ENCODE peak calls at places on chromosome 2, in four cellular contexts. Y is IMR-90, G is HCT116, J is SK-N-SH. D is an unnamed sample. For H3K27me3, the result is how much of the 10 kb centered on the place peaks cover.

GRCh38 chr2:117917223-117917917 is 96.5 kb downstream of the CCDC93 start:
- DNase-seq in Y (peak), J (no peak), G (no peak), D (peak)

GRCh38 chr2:13758412-13758811 is 874.1 kb upstream of the LRATD1 start:
- DNase-seq in Y (no peak), G (no peak), J (no peak), D (no peak)

GRCh38 chr2:147045113-147045512 is 799.7 kb upstream of the ACVR2A start:
- DNase-seq in J (peak), G (peak), Y (peak), D (peak)

GRCh38 chr2:24873619-24874018 is 46.4 kb downstream of the ADCY3 start:
- DNase-seq in Y (no peak), J (no peak), G (no peak), D (no peak)

GRCh38 chr2:143058795-143059194 is 70.4 kb upstream of the ARHGAP15 start:
- DNase-seq in Y (no peak), J (no peak), G (no peak), D (no peak)

GRCh38 chr2:26422947-26423629 is 21.4 kb downstream of the DRC1 start:
- DNase-seq in Y (no peak), G (no peak), J (no peak), D (no peak)

GRCh38 chr2:25362564-25363145 is 20.9 kb upstream of the DNMT3A start:
- DNase-seq in G (no peak), Y (no peak), J (peak), D (peak)

GRCh38 chr2:196431076-196431475 is 208.4 kb upstream of the CCDC150 start:
- DNase-seq in Y (no peak), J (no peak), G (no peak), D (no peak)

GRCh38 chr2:28263690-28264089 is 129.0 kb upstream of the FOSL2 start:
- DNase-seq in J (no peak), G (no peak), Y (no peak), D (no peak)

GRCh38 chr2:12169721-12170120 is 423.3 kb downstream of the LPIN1 start:
- DNase-seq in J (no peak), G (no peak), Y (peak), D (peak)

GRCh38 chr2:6780765-6781274 is 84.9 kb downstream of the CMPK2 start:
- DNase-seq in G (no peak), J (peak), Y (peak), D (peak)

GRCh38 chr2:9548506-9548905 is 7.1 kb downstream of the ADAM17 start:
- DNase-seq in Y (peak), J (no peak), G (no peak), D (peak)

GRCh38 chr2:100104718-100105677 is 37.4 kb downstream of the AFF3 start:
- DNase-seq in G (no peak), Y (peak), J (peak), D (peak)

GRCh38 chr2:235842941-235843340 is 325.2 kb downstream of the GBX2 start:
- DNase-seq in Y (no peak), G (no peak), J (no peak), D (no peak)

GRCh38 chr2:8684885-8685696 is 3.2 kb downstream of the ID2 start:
- DNase-seq in Y (peak), J (no peak), G (peak), D (peak)

GRCh38 chr2:224404766-224405165 is 2.9 kb upstream of the FAM124B start:
- DNase-seq in G (no peak), Y (no peak), J (no peak), D (no peak)

GRCh38 chr2:135694711-135695110 is 46.9 kb upstream of the UBXN4 start:
- DNase-seq in Y (peak), G (no peak), J (no peak), D (peak)

GRCh38 chr2:111702119-111702808 is 181.7 kb downstream of the ANAPC1 start:
- DNase-seq in Y (peak), J (peak), G (peak), D (peak)

GRCh38 chr2:38244306-38244705 is 132.8 kb downstream of the ATL2 start:
- DNase-seq in G (no peak), J (no peak), Y (no peak), D (no peak)

GRCh38 chr2:227796044-227796780 is 17.4 kb upstream of the CCL20 start:
- DNase-seq in J (no peak), Y (no peak), G (no peak), D (no peak)

GRCh38 chr2:238295144-238296112 is 7.0 kb upstream of the PER2 start:
- DNase-seq in G (no peak), J (no peak), Y (no peak), D (no peak)
- H3K9ac ChIP-seq in G (no peak), J (no peak), Y (no peak), D (no peak)

GRCh38 chr2:1658394-1659151 is 85.7 kb downstream of the PXDN start:
- DNase-seq in G (no peak), Y (no peak), J (no peak), D (no peak)
- H3K27ac ChIP-seq in G (no peak), Y (no peak), J (no peak), D (no peak)

GRCh38 chr2:230998882-230999281 is 3.0 kb downstream of the SPATA3 start:
- DNase-seq in Y (no peak), J (no peak), G (no peak), D (no peak)

GRCh38 chr2:231001036-231001435 is 5.1 kb downstream of the SPATA3 start:
- DNase-seq in J (no peak), Y (no peak), G (no peak), D (no peak)

GRCh38 chr2:231001921-231002320 is 6.0 kb downstream of the SPATA3 start:
- DNase-seq in J (no peak), Y (no peak), G (no peak), D (peak)

GRCh38 chr2:230999477-230999876 is 3.6 kb downstream of the SPATA3 start:
- DNase-seq in J (no peak), G (no peak), Y (no peak), D (no peak)

DNA sequence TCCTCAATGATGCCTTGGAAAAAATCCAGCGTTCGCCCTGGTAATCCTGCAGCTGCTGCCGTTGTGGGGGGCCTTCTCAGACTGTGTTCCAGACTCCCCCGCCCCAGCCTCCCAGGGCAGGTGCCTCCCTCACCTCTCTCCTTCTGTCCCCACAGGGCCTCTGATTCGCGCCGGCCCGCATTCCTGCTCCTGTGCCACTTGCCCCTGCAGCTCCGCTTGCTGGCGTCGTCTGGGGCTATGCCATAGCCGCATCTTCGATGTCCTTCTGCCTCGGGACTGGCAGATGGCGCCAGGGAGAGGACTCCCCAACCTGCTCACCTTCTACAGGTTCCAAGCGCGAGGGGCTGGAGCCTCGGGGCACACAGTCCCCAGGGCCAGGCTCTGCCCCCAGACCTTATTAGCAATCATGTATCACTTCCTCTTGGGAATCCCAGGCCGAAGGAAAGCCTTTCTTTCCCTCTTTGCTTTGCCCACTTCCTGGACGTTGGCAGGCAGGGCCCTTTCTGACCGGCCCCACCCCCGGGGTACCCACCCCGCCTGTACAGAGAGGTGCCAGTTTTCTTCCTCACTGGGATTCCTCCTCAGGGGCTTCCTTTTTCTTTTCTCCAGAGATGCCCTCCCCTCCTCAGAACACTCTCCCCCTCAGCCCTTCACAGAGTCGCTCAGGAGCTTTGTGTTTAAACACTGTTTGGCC is 4.4 kb downstream of the SPATA3 start:
- DNase-seq in G (no peak), J (peak), Y (no peak), D (peak)
- H3K27me3 ChIP-seq in G (under half), J (under half), Y (under half), D (under half)

GRCh38 chr2:20600756-20601325 is 50.1 kb downstream of the HS1BP3 start:
- DNase-seq in G (no peak), J (no peak), Y (no peak), D (peak)

GRCh38 chr2:20597868-20598183 is 53.1 kb downstream of the HS1BP3 start:
- DNase-seq in Y (no peak), J (no peak), G (no peak), D (no peak)

GRCh38 chr2:20596973-20597867 is 53.7 kb downstream of the HS1BP3 start:
- DNase-seq in J (no peak), Y (no peak), G (no peak), D (no peak)

GRCh38 chr2:20599861-20600461 is 50.9 kb downstream of the HS1BP3 start:
- DNase-seq in Y (no peak), J (no peak), G (no peak), D (no peak)

DNA sequence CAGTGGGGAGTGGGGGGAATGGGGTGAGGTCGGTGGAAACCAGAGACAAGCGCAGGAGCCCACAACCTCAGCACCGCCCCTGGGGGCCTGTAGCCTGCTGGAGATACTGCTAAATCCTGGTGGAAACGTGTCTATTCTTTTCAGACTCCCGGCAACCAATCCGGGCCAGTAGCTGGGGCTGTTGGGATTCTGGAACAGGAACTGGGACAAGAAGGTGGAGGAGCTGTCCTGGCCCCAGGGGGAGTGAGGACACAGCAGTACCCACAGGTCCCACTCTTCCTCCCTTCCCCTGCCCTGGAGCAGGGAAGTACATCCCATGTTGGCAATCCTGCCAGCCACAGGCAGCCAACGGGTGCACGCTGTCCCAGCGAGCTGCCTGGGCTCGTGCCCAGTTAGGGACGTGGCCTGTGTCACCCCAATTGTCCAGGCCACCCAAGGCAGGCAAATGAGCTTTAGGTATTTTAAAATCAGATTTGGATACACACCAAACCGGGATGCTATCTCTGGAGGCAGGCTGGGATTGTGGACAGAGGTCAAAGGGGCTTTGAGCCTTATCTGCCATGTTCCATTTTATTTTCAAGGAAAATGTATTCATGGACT is 51.8 kb downstream of the HS1BP3 start:
- DNase-seq in G (no peak), J (peak), Y (no peak), D (no peak)
- H3K9ac ChIP-seq in G (no peak), J (no peak), Y (no peak), D (no peak)

GRCh38 chr2:201122276-201122675 is 6.3 kb downstream of the CFLAR start:
- DNase-seq in G (no peak), J (no peak), Y (no peak), D (peak)
- H3K27ac ChIP-seq in G (no peak), J (no peak), Y (no peak), D (peak)

GRCh38 chr2:176192351-176192750 is 3.9 kb downstream of the HOXD1 start:
- DNase-seq in G (no peak), J (no peak), Y (no peak), D (no peak)
- H3K27me3 ChIP-seq in G (under half), J (under half), Y (under half), D (under half)

GRCh38 chr2:130332271-130333073 is 10.2 kb upstream of the IMP4 start:
- DNase-seq in Y (peak), J (peak), G (peak), D (peak)
- H3K9ac ChIP-seq in Y (no peak), J (no peak), G (no peak), D (no peak)

GRCh38 chr2:204497855-204498254 is 47.4 kb upstream of the PARD3B start:
- DNase-seq in J (no peak), G (no peak), Y (no peak), D (no peak)

GRCh38 chr2:204492417-204492816 is 52.9 kb upstream of the PARD3B start:
- DNase-seq in J (no peak), G (no peak), Y (no peak), D (no peak)

GRCh38 chr2:204494681-204495080 is 50.6 kb upstream of the PARD3B start:
- DNase-seq in Y (no peak), G (no peak), J (no peak), D (no peak)

GRCh38 chr2:204491528-204491927 is 53.7 kb upstream of the PARD3B start:
- DNase-seq in G (no peak), Y (no peak), J (no peak), D (peak)

GRCh38 chr2:204495381-204495780 is 49.9 kb upstream of the PARD3B start:
- DNase-seq in G (no peak), Y (no peak), J (no peak), D (no peak)
- H3K27ac ChIP-seq in G (no peak), Y (no peak), J (no peak), D (no peak)

D was measured in GM23248.